ENCODE peak calls at places on chromosomes 16 and 17, in ten cellular contexts. N is T follicular helper cell; R is stimulated activated CD4-positive, alpha-beta T cell treated with anti-CD3 and anti-CD28 coated beads, Interleukin-1b, Interleukin-23, amount 100 ng/mL, for 1 hour; E is NCI-H187; H is stomach; O is astrocyte of the cerebellum; J is activated naive CD8-positive, alpha-beta T cell treated with anti-CD3 and anti-CD28 coated beads, Interleukin-2, amount 50 U/mL, for 24 hours; T is OCI-LY7; S is cerebellar nuclear complex; D is non-pigmented ciliary epithelial cell. L is an unnamed sample.

GRCh38 chr16:23709536-23709935 is 3.5 kb downstream of the ERN2 start:
- DNase-seq in R (no peak), S (no peak), J (no peak), O (no peak), T (no peak), E (no peak), D (no peak), N (no peak), H (no peak), L (no peak)

GRCh38 chr17:63550816-63551639 is 751 bp downstream of the DCAF7 start:
- DNase-seq in O (no peak), H (peak), J (peak), R (no peak), T (peak), N (no peak), S (no peak), D (no peak), E (no peak), L (no peak)

GRCh38 chr16:10868562-10869469 is 8.2 kb upstream of the CIITA start:
- DNase-seq in J (no peak), R (no peak), T (peak), D (no peak), S (no peak), N (no peak), H (no peak), O (no peak), E (no peak), L (peak)

GRCh38 chr16:14186954-14187306 is 115.8 kb downstream of the MRTFB start:
- DNase-seq in D (no peak), R (no peak), J (no peak), E (no peak), H (no peak), S (no peak), O (no peak), T (no peak), N (no peak), L (no peak)

GRCh38 chr17:75634754-75635609 is 1.7 kb downstream of the SMIM5 start:
- DNase-seq in T (no peak), J (no peak), D (no peak), R (no peak), E (no peak), O (no peak), S (no peak), N (no peak), H (no peak), L (no peak)

GRCh38 chr17:73091770-73092517 is 544 bp downstream of the SLC39A11 start:
- DNase-seq in R (no peak), O (no peak), E (no peak), S (no peak), D (no peak), H (peak), T (peak), J (no peak), N (no peak), L (peak)

GRCh38 chr16:7055443-7055842 is 277.2 kb upstream of the RBFOX1 start:
- DNase-seq in N (no peak), J (no peak), T (no peak), D (no peak), R (no peak), S (no peak), H (no peak), O (no peak), E (no peak), L (no peak)

GRCh38 chr16:53261276-53261675 is 173.0 kb upstream of the RBL2 start:
- DNase-seq in O (no peak), H (no peak), E (no peak), R (no peak), D (no peak), J (no peak), N (no peak), T (no peak), S (no peak), L (no peak)

GRCh38 chr16:17331071-17331521 is 139.7 kb downstream of the XYLT1 start:
- DNase-seq in T (no peak), J (no peak), S (no peak), O (no peak), R (no peak), N (no peak), E (no peak), D (no peak), H (no peak), L (no peak)

GRCh38 chr16:85166281-85166680 is 54.0 kb upstream of the CIBAR2 start:
- DNase-seq in S (no peak), O (no peak), J (no peak), E (no peak), D (no peak), N (no peak), H (no peak), R (no peak), T (no peak), L (no peak)

GRCh38 chr16:27232061-27232841 is 28.9 kb downstream of the KDM8 start:
- DNase-seq in R (no peak), J (peak), D (no peak), S (no peak), H (no peak), E (no peak), N (no peak), O (no peak), T (peak), L (no peak)

GRCh38 chr16:797120-797420 is 3.5 kb downstream of the GNG13 start:
- DNase-seq in H (no peak), O (no peak), R (no peak), S (no peak), N (no peak), D (no peak), T (peak), E (no peak), J (no peak), L (no peak)

GRCh38 chr16:78216166-78216745 is 116.8 kb downstream of the WWOX start:
- DNase-seq in J (no peak), O (no peak), S (no peak), H (no peak), R (no peak), N (no peak), E (no peak), T (no peak), D (no peak), L (no peak)

GRCh38 chr17:2435852-2436251 is 35.0 kb upstream of the MNT start:
- DNase-seq in D (no peak), J (no peak), E (peak), O (no peak), N (no peak), R (no peak), S (no peak), H (no peak), T (no peak), L (peak)

GRCh38 chr17:51355314-51356083 is 95.2 kb downstream of the UTP18 start:
- DNase-seq in O (no peak), T (no peak), H (no peak), N (no peak), S (no peak), E (no peak), R (no peak), J (no peak), D (no peak), L (no peak)

GRCh38 chr17:58311429-58311894 is 17.1 kb downstream of the TSPOAP1 start:
- DNase-seq in O (no peak), S (no peak), J (no peak), N (no peak), D (no peak), E (no peak), H (no peak), T (no peak), R (no peak), L (no peak)

L was measured in body of pancreas.